ENCODE peak calls at places on chromosome 4, in four cellular contexts. L is lower leg skin; Y is stimulated activated CD8-positive, alpha-beta memory T cell treated with anti-CD3 and anti-CD28 coated beads, Interleukin-12 subunit alpha, Interleukin-12 subunit beta, amount 100 ng/mL, for 4 hours; A is mucosa of gallbladder. E is an unnamed sample.
A peak's percentile ranks its signal among the peaks of the same experiment; 100 is the strongest.

GRCh38 chr4:101649790-101650450 is 140.6 kb upstream of the BANK1 start:
- DNase-seq in Y (no peak), L (peak; percentile 47), A (no peak), E (no peak)

GRCh38 chr4:24175707-24176106 is 285.9 kb upstream of the PPARGC1A start:
- DNase-seq in A (no peak), Y (no peak), L (no peak), E (no peak)

GRCh38 chr4:10783351-10783750 is 98.8 kb upstream of the CLNK start:
- DNase-seq in A (no peak), L (no peak), Y (no peak), E (no peak)

GRCh38 chr4:10806993-10807645 is 122.6 kb upstream of the CLNK start:
- DNase-seq in L (no peak), Y (no peak), A (no peak), E (no peak)

GRCh38 chr4:20995591-20995990 is 295.3 kb downstream of the PACRGL start:
- DNase-seq in A (no peak), Y (no peak), L (no peak), E (no peak)

GRCh38 chr4:54495091-54495490 is 162.7 kb upstream of the KIT start:
- DNase-seq in A (no peak), L (no peak), Y (no peak), E (no peak)

GRCh38 chr4:176548571-176548970 is 228.8 kb downstream of the SPCS3 start:
- DNase-seq in Y (no peak), L (no peak), A (no peak), E (no peak)

GRCh38 chr4:86307432-86307831 is 52.4 kb downstream of the MAPK10 start:
- DNase-seq in Y (no peak), L (no peak), A (no peak), E (no peak)

GRCh38 chr4:142021761-142022160 is 385.4 kb downstream of the IL15 start:
- DNase-seq in Y (no peak), A (no peak), L (no peak), E (no peak)